ENCODE peak calls at places on chromosomes 3 and 15, in seven cellular contexts. D is foreskin fibroblast, Z is uterus, J is psoas muscle, G is epithelial cell of proximal tubule, C is IMR-90, M is choroid plexus epithelial cell. I is an unnamed sample.

GRCh38 chr15:81939604-81940440 is 106.0 kb downstream of the MEX3B start:
- DNase-seq in D (peak; percentile 24), Z (no peak), J (no peak), G (no peak), C (peak; percentile 81), M (peak; percentile 76), I (peak; percentile 11)

GRCh38 chr3:66450389-66451022 is 50.3 kb downstream of the LRIG1 start:
- DNase-seq in D (peak; percentile 42), Z (peak; percentile 80), J (peak; percentile 85), G (no peak), C (peak; percentile 76), M (peak; percentile 76), I (peak; percentile 85)

GRCh38 chr3:177196473-177197040 is 725 bp downstream of the TBL1XR1 start:
- DNase-seq in D (no peak), Z (peak; percentile 25), J (no peak), G (no peak), C (peak; percentile 44), M (peak; percentile 72), I (no peak)

GRCh38 chr3:8629151-8630021 is 15.2 kb downstream of the SSUH2 start:
- DNase-seq in D (peak; percentile 81), Z (no peak), J (peak; percentile 91), G (peak; percentile 70), C (peak; percentile 86), M (peak; percentile 51), I (peak; percentile 38)

GRCh38 chr3:116299646-116300081 is 145.6 kb downstream of the LSAMP start:
- DNase-seq in D (no peak), Z (no peak), J (no peak), G (peak; percentile 26), C (no peak), M (peak; percentile 15), I (peak; percentile 23)

GRCh38 chr3:10722921-10723320 is 93.1 kb upstream of the SLC6A11 start:
- DNase-seq in D (no peak), Z (no peak), J (no peak), G (no peak), C (no peak), M (no peak), I (no peak)

GRCh38 chr15:63826513-63826912 is 7.2 kb downstream of the HERC1 start:
- DNase-seq in D (peak; percentile 14), Z (no peak), J (no peak), G (no peak), C (peak; percentile 48), M (peak; percentile 71), I (peak; percentile 9)

GRCh38 chr3:46405301-46406079 is 1.4 kb downstream of the CCR5AS start:
- DNase-seq in D (no peak), Z (no peak), J (no peak), G (no peak), C (peak; percentile 12), M (peak; percentile 53), I (no peak)

GRCh38 chr3:182182531-182182968 is 470.8 kb downstream of the SOX2 start:
- DNase-seq in D (no peak), Z (no peak), J (no peak), G (peak; percentile 22), C (no peak), M (no peak), I (peak; percentile 32)

GRCh38 chr15:26806574-26806973 is 33.7 kb upstream of the GABRB3 start:
- DNase-seq in D (no peak), Z (no peak), J (no peak), G (no peak), C (no peak), M (no peak), I (no peak)

GRCh38 chr15:30033211-30033610 is 49.5 kb upstream of the GOLGA8J start:
- DNase-seq in D (no peak), Z (no peak), J (no peak), G (no peak), C (no peak), M (no peak), I (no peak)

GRCh38 chr15:64151727-64152506 is at the start of gene SNX22:
- DNase-seq in D (no peak), Z (no peak), J (no peak), G (no peak), C (no peak), M (no peak), I (no peak)

GRCh38 chr3:43855674-43856299 is 165.0 kb downstream of the ABHD5 start:
- DNase-seq in D (peak; percentile 59), Z (no peak), J (no peak), G (no peak), C (peak; percentile 56), M (peak; percentile 84), I (peak; percentile 20)

DNA sequence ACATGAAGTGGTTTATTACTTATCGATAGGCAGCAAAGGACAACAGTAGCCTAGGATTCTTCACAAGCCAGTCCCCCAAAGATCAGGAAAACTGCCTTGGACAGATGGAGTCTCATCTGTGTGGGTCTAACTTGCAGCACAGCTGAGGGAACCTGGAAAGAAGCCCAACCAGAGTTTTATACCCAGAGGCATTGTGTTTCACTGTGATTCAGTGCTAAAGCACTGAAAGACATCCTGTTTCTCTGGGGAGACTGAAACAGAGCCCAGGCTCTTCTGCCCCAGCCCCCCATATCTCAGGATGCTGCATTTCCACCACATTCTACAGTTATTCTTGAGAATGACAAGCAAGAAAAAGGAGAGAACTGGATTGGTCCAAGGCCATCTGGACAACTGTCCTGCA is 48.2 kb upstream of the PYDC2 start:
- DNase-seq in D (peak; percentile 94), Z (no peak), J (no peak), G (peak; percentile 15), C (peak; percentile 97), M (peak; percentile 90), I (peak; percentile 82)
- H3K4me3 ChIP-seq in D (no peak overlapping the region), Z (no peak overlapping the region), J (no peak overlapping the region), G (no peak overlapping the region), C (no peak overlapping the region), M (no peak overlapping the region), I (no peak overlapping the region)

DNA sequence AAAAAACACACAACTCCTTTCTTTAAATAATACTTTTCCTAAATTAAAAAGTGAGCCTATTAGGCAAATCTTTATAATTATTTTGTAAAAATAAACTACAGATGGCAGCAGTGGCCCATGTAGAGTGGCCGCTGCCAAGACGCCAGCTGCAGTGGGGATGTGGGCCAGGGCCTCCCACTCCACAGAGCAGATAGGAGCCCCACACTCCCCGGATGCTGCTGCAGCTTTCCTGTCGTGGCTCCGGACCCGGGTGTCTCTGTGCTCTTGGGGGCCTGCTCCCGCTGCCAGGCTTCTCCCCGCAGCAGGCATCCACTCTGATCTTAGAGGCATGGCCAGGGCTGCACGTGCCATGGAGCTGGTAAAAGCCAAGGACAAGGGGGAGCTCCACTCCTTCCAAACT is 67.5 kb downstream of the PROS1 start:
- DNase-seq in D (no peak), Z (no peak), J (no peak), G (no peak), C (no peak), M (no peak), I (no peak)
- TF ChIP-seq CTCF in D (no peak), Z (no peak), J (no peak), G (no peak), C (no peak), M (no peak), I (no peak)

DNA sequence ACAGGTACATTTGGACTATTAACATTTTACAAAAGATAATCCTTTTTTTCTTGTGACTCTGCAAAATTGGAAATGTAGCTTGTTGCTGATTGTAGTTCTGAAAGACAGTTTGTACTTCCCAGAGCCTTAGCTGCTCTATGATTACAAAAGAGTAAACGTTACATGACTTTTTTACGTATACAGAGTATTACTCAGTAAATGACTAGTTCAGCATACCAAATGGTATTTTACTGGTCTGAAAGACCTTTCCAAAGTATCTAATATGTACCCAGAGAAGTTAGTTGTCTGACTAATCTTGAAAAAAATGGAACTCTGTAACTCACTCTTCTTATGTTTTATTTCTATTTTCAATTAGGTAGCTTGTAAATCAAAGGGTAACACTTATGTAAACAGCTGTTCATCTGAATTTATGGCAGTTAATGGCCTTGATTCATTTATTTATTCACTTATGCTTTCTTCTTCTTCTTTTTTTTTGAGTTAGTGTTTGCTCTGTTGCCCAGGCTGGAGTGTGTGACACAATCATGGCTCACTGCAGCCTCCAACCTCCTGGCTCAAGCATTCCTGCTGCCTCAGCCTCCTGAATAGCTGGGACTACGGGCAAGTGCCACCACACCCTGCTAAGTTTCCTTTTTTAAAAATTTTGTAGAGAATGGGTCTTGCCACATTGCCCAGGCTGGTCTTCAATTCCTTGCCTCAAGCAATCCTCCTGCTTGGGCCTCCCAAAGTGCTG is 151.7 kb downstream of the C3orf38 start:
- DNase-seq in D (no peak), Z (no peak), J (no peak), G (no peak), C (no peak), M (peak; percentile 23), I (no peak)
- H3K4me3 ChIP-seq in D (no peak overlapping the region), Z (no peak overlapping the region), J (no peak overlapping the region), G (no peak overlapping the region), C (no peak overlapping the region), M (no peak overlapping the region), I (no peak overlapping the region)

DNA sequence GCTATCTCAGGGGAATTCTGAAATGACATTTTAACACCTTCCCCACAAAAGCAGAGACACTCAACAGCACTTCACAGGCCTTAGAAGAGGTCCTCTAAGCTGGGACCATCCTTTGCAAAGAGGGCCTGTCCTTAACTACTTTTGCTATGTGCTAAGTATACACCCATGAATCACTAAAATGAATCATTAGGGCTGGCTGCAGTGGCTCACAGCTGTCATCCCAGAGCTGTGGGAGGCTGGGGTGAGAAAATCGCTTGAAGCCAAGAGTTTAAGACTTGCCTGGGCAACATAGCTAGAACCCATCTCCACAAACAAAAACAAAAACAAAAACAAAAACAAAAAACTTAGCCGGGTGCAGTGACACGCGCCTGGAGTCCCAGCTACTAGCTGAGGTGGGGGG is 53.9 kb upstream of the MELTF start:
- DNase-seq in D (peak; percentile 67), Z (peak; percentile 18), J (peak; percentile 55), G (peak; percentile 10), C (peak; percentile 88), M (peak; percentile 81), I (peak; percentile 47)
- TF ChIP-seq CTCF in D (no peak), Z (no peak), J (no peak), G (no peak), C (no peak), M (no peak), I (no peak)

GRCh38 chr3:69543080-69543429 is 157.2 kb upstream of the FRMD4B start:
- DNase-seq in D (no peak), Z (no peak), J (no peak), G (no peak), C (no peak), M (no peak), I (no peak)
- H3K4me3 ChIP-seq in D (no peak overlapping the region), Z (peak overlapping the region; percentile 41), J (no peak overlapping the region), G (no peak overlapping the region), C (no peak overlapping the region), M (no peak overlapping the region), I (no peak overlapping the region)

GRCh38 chr15:58369261-58369699 is 62.5 kb upstream of the LIPC start:
- DNase-seq in D (no peak), Z (no peak), J (no peak), G (peak; percentile 88), C (peak; percentile 95), M (peak; percentile 84), I (peak; percentile 75)
- TF ChIP-seq CTCF in D (no peak), Z (no peak), J (no peak), G (no peak), C (no peak), M (peak; percentile 4), I (no peak)